ENCODE peak calls at places on chromosomes 13 and 19, in eight cellular contexts. One of them, this sample, is unnamed.
A peak's percentile ranks its signal among the peaks of the same experiment; 100 is the strongest.

GRCh38 chr19:51798958-51799310 is 4.0 kb downstream of the FPR3 start:
- DNase-seq in mucosa of gallbladder: no peak
- DNase-seq in activated CD8-positive, alpha-beta memory T cell treated with anti-CD3 and anti-CD28 coated beads for 1 hour: no peak
- DNase-seq in NCI-H1417: no peak
- DNase-seq in naive B cell: no peak
- DNase-seq in NCI-H82: no peak
- DNase-seq in fibroblast of lung: no peak
- DNase-seq in GM04503: no peak
- DNase-seq in this sample: no peak

GRCh38 chr19:21767065-21767800 is at the start of gene ZNF100:
- DNase-seq in fibroblast of lung: peak; percentile 92
- DNase-seq in naive B cell: peak; percentile 79
- DNase-seq in mucosa of gallbladder: peak; percentile 92
- DNase-seq in activated CD8-positive, alpha-beta memory T cell treated with anti-CD3 and anti-CD28 coated beads for 1 hour: peak; percentile 76
- DNase-seq in NCI-H82: peak; percentile 98
- DNase-seq in NCI-H1417: peak; percentile 87
- DNase-seq in GM04503: peak; percentile 62
- DNase-seq in this sample: peak; percentile 91

GRCh38 chr19:47600246-47601179 is 8.4 kb upstream of the BICRA start:
- DNase-seq in GM04503: peak; percentile 92
- DNase-seq in naive B cell: peak; percentile 98
- DNase-seq in activated CD8-positive, alpha-beta memory T cell treated with anti-CD3 and anti-CD28 coated beads for 1 hour: peak; percentile 99
- DNase-seq in fibroblast of lung: peak; percentile 98
- DNase-seq in mucosa of gallbladder: peak; percentile 100
- DNase-seq in NCI-H82: peak; percentile 100
- DNase-seq in NCI-H1417: peak; percentile 100
- DNase-seq in this sample: peak; percentile 99

GRCh38 chr19:55958356-55958755 is 10.7 kb downstream of the NLRP8 start:
- DNase-seq in naive B cell: no peak
- DNase-seq in NCI-H82: no peak
- DNase-seq in NCI-H1417: no peak
- DNase-seq in GM04503: no peak
- DNase-seq in activated CD8-positive, alpha-beta memory T cell treated with anti-CD3 and anti-CD28 coated beads for 1 hour: no peak
- DNase-seq in mucosa of gallbladder: no peak
- DNase-seq in fibroblast of lung: no peak
- DNase-seq in this sample: no peak

GRCh38 chr19:16928916-16929315 is 40.1 kb downstream of the F2RL3 start:
- DNase-seq in GM04503: no peak
- DNase-seq in naive B cell: no peak
- DNase-seq in fibroblast of lung: no peak
- DNase-seq in activated CD8-positive, alpha-beta memory T cell treated with anti-CD3 and anti-CD28 coated beads for 1 hour: no peak
- DNase-seq in NCI-H1417: no peak
- DNase-seq in mucosa of gallbladder: no peak
- DNase-seq in NCI-H82: no peak
- DNase-seq in this sample: no peak

GRCh38 chr19:40315812-40316475 is 30.8 kb upstream of the AKT2 start:
- DNase-seq in fibroblast of lung: no peak
- DNase-seq in mucosa of gallbladder: no peak
- DNase-seq in NCI-H82: no peak
- DNase-seq in NCI-H1417: no peak
- DNase-seq in GM04503: no peak
- DNase-seq in naive B cell: no peak
- DNase-seq in activated CD8-positive, alpha-beta memory T cell treated with anti-CD3 and anti-CD28 coated beads for 1 hour: no peak
- DNase-seq in this sample: no peak

GRCh38 chr13:75850915-75851314 is 214.8 kb downstream of the LMO7 start:
- DNase-seq in NCI-H1417: no peak
- DNase-seq in mucosa of gallbladder: no peak
- DNase-seq in fibroblast of lung: no peak
- DNase-seq in NCI-H82: no peak
- DNase-seq in GM04503: no peak
- DNase-seq in activated CD8-positive, alpha-beta memory T cell treated with anti-CD3 and anti-CD28 coated beads for 1 hour: no peak
- DNase-seq in naive B cell: no peak
- DNase-seq in this sample: no peak

GRCh38 chr19:41879670-41880328 is 2.7 kb downstream of the CD79A start:
- DNase-seq in naive B cell: no peak
- DNase-seq in activated CD8-positive, alpha-beta memory T cell treated with anti-CD3 and anti-CD28 coated beads for 1 hour: no peak
- DNase-seq in mucosa of gallbladder: no peak
- DNase-seq in GM04503: no peak
- DNase-seq in NCI-H1417: no peak
- DNase-seq in fibroblast of lung: no peak
- DNase-seq in NCI-H82: no peak
- DNase-seq in this sample: no peak

GRCh38 chr13:31968473-31968872 is 63.1 kb upstream of the FRY start:
- DNase-seq in fibroblast of lung: no peak
- DNase-seq in GM04503: no peak
- DNase-seq in NCI-H1417: no peak
- DNase-seq in naive B cell: no peak
- DNase-seq in NCI-H82: no peak
- DNase-seq in mucosa of gallbladder: peak; percentile 37
- DNase-seq in activated CD8-positive, alpha-beta memory T cell treated with anti-CD3 and anti-CD28 coated beads for 1 hour: no peak
- DNase-seq in this sample: no peak

GRCh38 chr19:928471-929259 is 2.8 kb downstream of the ARID3A start:
- DNase-seq in fibroblast of lung: no peak
- DNase-seq in NCI-H82: peak; percentile 48
- DNase-seq in activated CD8-positive, alpha-beta memory T cell treated with anti-CD3 and anti-CD28 coated beads for 1 hour: no peak
- DNase-seq in GM04503: no peak
- DNase-seq in mucosa of gallbladder: no peak
- DNase-seq in NCI-H1417: no peak
- DNase-seq in naive B cell: no peak
- DNase-seq in this sample: no peak